ENCODE peak calls at places on chromosomes 12 and 14, in six cellular contexts. One of them, this sample, is unnamed.

GRCh38 chr12:25322351-25322750 is 71.6 kb upstream of the KRAS start:
- DNase-seq in GM23338: no peak
- DNase-seq in AG09309: no peak
- DNase-seq in CD8-positive, alpha-beta T cell: no peak
- DNase-seq in tibial nerve: no peak
- DNase-seq in fibroblast of pulmonary artery: no peak
- DNase-seq in this sample: no peak

GRCh38 chr12:65616022-65616421 is 208.3 kb upstream of the HMGA2 start:
- DNase-seq in GM23338: no peak
- DNase-seq in tibial nerve: no peak
- DNase-seq in fibroblast of pulmonary artery: no peak
- DNase-seq in CD8-positive, alpha-beta T cell: no peak
- DNase-seq in AG09309: no peak
- DNase-seq in this sample: no peak

GRCh38 chr12:49012739-49013138 is 5.8 kb downstream of the PRKAG1 start:
- DNase-seq in GM23338: no peak
- DNase-seq in CD8-positive, alpha-beta T cell: no peak
- DNase-seq in tibial nerve: no peak
- DNase-seq in fibroblast of pulmonary artery: no peak
- DNase-seq in AG09309: no peak
- DNase-seq in this sample: no peak

GRCh38 chr12:21940549-21940948 is 677 bp downstream of the ABCC9 start:
- DNase-seq in CD8-positive, alpha-beta T cell: no peak
- DNase-seq in tibial nerve: no peak
- DNase-seq in AG09309: no peak
- DNase-seq in fibroblast of pulmonary artery: no peak
- DNase-seq in GM23338: peak
- DNase-seq in this sample: no peak

GRCh38 chr12:118190266-118190665 is 54.3 kb downstream of the PEBP1 start:
- DNase-seq in CD8-positive, alpha-beta T cell: no peak
- DNase-seq in fibroblast of pulmonary artery: peak
- DNase-seq in GM23338: peak
- DNase-seq in AG09309: no peak
- DNase-seq in tibial nerve: no peak
- DNase-seq in this sample: no peak

GRCh38 chr12:124747426-124748161 is 116.1 kb downstream of the SCARB1 start:
- DNase-seq in AG09309: peak
- DNase-seq in fibroblast of pulmonary artery: peak
- DNase-seq in CD8-positive, alpha-beta T cell: no peak
- DNase-seq in tibial nerve: no peak
- DNase-seq in GM23338: no peak
- DNase-seq in this sample: peak

GRCh38 chr14:21711360-21711961 is 37.8 kb upstream of the OR4E1 start:
- DNase-seq in AG09309: no peak
- DNase-seq in fibroblast of pulmonary artery: peak
- DNase-seq in GM23338: peak
- DNase-seq in tibial nerve: no peak
- DNase-seq in CD8-positive, alpha-beta T cell: peak
- DNase-seq in this sample: peak

GRCh38 chr12:98863167-98863566 is 218.1 kb downstream of the APAF1 start:
- DNase-seq in fibroblast of pulmonary artery: no peak
- DNase-seq in tibial nerve: no peak
- DNase-seq in AG09309: no peak
- DNase-seq in CD8-positive, alpha-beta T cell: no peak
- DNase-seq in GM23338: peak
- DNase-seq in this sample: no peak

GRCh38 chr12:87756111-87756510 is 273.1 kb downstream of the C12orf50 start:
- DNase-seq in GM23338: no peak
- DNase-seq in AG09309: peak
- DNase-seq in CD8-positive, alpha-beta T cell: no peak
- DNase-seq in tibial nerve: no peak
- DNase-seq in fibroblast of pulmonary artery: peak
- DNase-seq in this sample: peak

GRCh38 chr14:96096639-96097610 is 57.8 kb downstream of the C14orf132 start:
- DNase-seq in CD8-positive, alpha-beta T cell: no peak
- DNase-seq in AG09309: no peak
- DNase-seq in tibial nerve: no peak
- DNase-seq in GM23338: no peak
- DNase-seq in fibroblast of pulmonary artery: no peak
- DNase-seq in this sample: no peak

GRCh38 chr12:108828774-108829173 is 28.6 kb downstream of the SSH1 start:
- DNase-seq in tibial nerve: no peak
- DNase-seq in AG09309: peak
- DNase-seq in fibroblast of pulmonary artery: peak
- DNase-seq in CD8-positive, alpha-beta T cell: no peak
- DNase-seq in GM23338: no peak
- DNase-seq in this sample: no peak

GRCh38 chr14:64187331-64187730 is 106.8 kb downstream of the ESR2 start:
- DNase-seq in AG09309: no peak
- DNase-seq in fibroblast of pulmonary artery: no peak
- DNase-seq in CD8-positive, alpha-beta T cell: no peak
- DNase-seq in GM23338: no peak
- DNase-seq in tibial nerve: no peak
- DNase-seq in this sample: no peak

GRCh38 chr14:100407376-100408102 is 84.4 kb downstream of the SLC25A47 start:
- DNase-seq in tibial nerve: no peak
- DNase-seq in CD8-positive, alpha-beta T cell: no peak
- DNase-seq in fibroblast of pulmonary artery: no peak
- DNase-seq in AG09309: no peak
- DNase-seq in GM23338: no peak
- DNase-seq in this sample: no peak

GRCh38 chr12:29710104-29710503 is 73.6 kb downstream of the TMTC1 start:
- DNase-seq in CD8-positive, alpha-beta T cell: no peak
- DNase-seq in fibroblast of pulmonary artery: peak
- DNase-seq in GM23338: peak
- DNase-seq in AG09309: no peak
- DNase-seq in tibial nerve: no peak
- DNase-seq in this sample: no peak

GRCh38 chr14:54727929-54728328 is 161.0 kb downstream of the SAMD4A start:
- DNase-seq in AG09309: no peak
- DNase-seq in GM23338: no peak
- DNase-seq in tibial nerve: no peak
- DNase-seq in fibroblast of pulmonary artery: no peak
- DNase-seq in CD8-positive, alpha-beta T cell: no peak
- DNase-seq in this sample: no peak

GRCh38 chr14:105529506-105530445 is 3.4 kb downstream of the TMEM121 start:
- DNase-seq in tibial nerve: no peak
- DNase-seq in fibroblast of pulmonary artery: no peak
- DNase-seq in GM23338: peak
- DNase-seq in AG09309: no peak
- DNase-seq in CD8-positive, alpha-beta T cell: no peak
- DNase-seq in this sample: no peak

GRCh38 chr14:76546426-76547221 is 170.7 kb downstream of the ESRRB start:
- DNase-seq in fibroblast of pulmonary artery: no peak
- DNase-seq in tibial nerve: no peak
- DNase-seq in CD8-positive, alpha-beta T cell: no peak
- DNase-seq in AG09309: no peak
- DNase-seq in GM23338: peak
- DNase-seq in this sample: no peak

GRCh38 chr12:94660436-94660835 is 10.1 kb upstream of the TMCC3 start:
- DNase-seq in tibial nerve: no peak
- DNase-seq in fibroblast of pulmonary artery: no peak
- DNase-seq in AG09309: no peak
- DNase-seq in CD8-positive, alpha-beta T cell: no peak
- DNase-seq in GM23338: no peak
- DNase-seq in this sample: no peak

GRCh38 chr12:75471928-75472865 is 8.4 kb upstream of the GLIPR1 start:
- DNase-seq in fibroblast of pulmonary artery: no peak
- DNase-seq in AG09309: no peak
- DNase-seq in tibial nerve: no peak
- DNase-seq in CD8-positive, alpha-beta T cell: no peak
- DNase-seq in GM23338: no peak
- DNase-seq in this sample: no peak

GRCh38 chr12:114690267-114691135 is 6.5 kb upstream of the TBX3 start:
- DNase-seq in AG09309: no peak
- DNase-seq in GM23338: peak
- DNase-seq in CD8-positive, alpha-beta T cell: no peak
- DNase-seq in tibial nerve: no peak
- DNase-seq in fibroblast of pulmonary artery: no peak
- DNase-seq in this sample: no peak

GRCh38 chr12:124387510-124387855 is 92.6 kb downstream of the RFLNA start:
- DNase-seq in GM23338: no peak
- DNase-seq in fibroblast of pulmonary artery: no peak
- DNase-seq in tibial nerve: no peak
- DNase-seq in AG09309: no peak
- DNase-seq in CD8-positive, alpha-beta T cell: no peak
- DNase-seq in this sample: no peak

GRCh38 chr12:123854918-123855317 is 92.8 kb downstream of the DNAH10 start:
- DNase-seq in GM23338: peak
- DNase-seq in CD8-positive, alpha-beta T cell: no peak
- DNase-seq in AG09309: no peak
- DNase-seq in fibroblast of pulmonary artery: no peak
- DNase-seq in tibial nerve: no peak
- DNase-seq in this sample: no peak

GRCh38 chr12:452667-453210 is 7.0 kb upstream of the B4GALNT3 start:
- DNase-seq in tibial nerve: no peak
- DNase-seq in GM23338: no peak
- DNase-seq in AG09309: no peak
- DNase-seq in fibroblast of pulmonary artery: no peak
- DNase-seq in CD8-positive, alpha-beta T cell: peak
- DNase-seq in this sample: no peak

GRCh38 chr12:66130267-66131066 is at the start of gene LLPH:
- DNase-seq in GM23338: peak
- DNase-seq in AG09309: peak
- DNase-seq in tibial nerve: peak
- DNase-seq in fibroblast of pulmonary artery: peak
- DNase-seq in CD8-positive, alpha-beta T cell: peak
- DNase-seq in this sample: peak

GRCh38 chr12:125861299-125862281 is 796.4 kb downstream of the AACS start:
- DNase-seq in GM23338: peak
- DNase-seq in CD8-positive, alpha-beta T cell: no peak
- DNase-seq in tibial nerve: peak
- DNase-seq in fibroblast of pulmonary artery: no peak
- DNase-seq in AG09309: no peak
- DNase-seq in this sample: no peak

GRCh38 chr12:53173085-53173715 is 7.3 kb upstream of the ZNF740 start:
- DNase-seq in GM23338: no peak
- DNase-seq in fibroblast of pulmonary artery: no peak
- DNase-seq in CD8-positive, alpha-beta T cell: no peak
- DNase-seq in AG09309: no peak
- DNase-seq in tibial nerve: no peak
- DNase-seq in this sample: no peak

GRCh38 chr14:96167224-96168148 is 37.2 kb upstream of the BDKRB2 start:
- DNase-seq in tibial nerve: no peak
- DNase-seq in CD8-positive, alpha-beta T cell: no peak
- DNase-seq in AG09309: peak
- DNase-seq in fibroblast of pulmonary artery: peak
- DNase-seq in GM23338: no peak
- DNase-seq in this sample: no peak

DNA sequence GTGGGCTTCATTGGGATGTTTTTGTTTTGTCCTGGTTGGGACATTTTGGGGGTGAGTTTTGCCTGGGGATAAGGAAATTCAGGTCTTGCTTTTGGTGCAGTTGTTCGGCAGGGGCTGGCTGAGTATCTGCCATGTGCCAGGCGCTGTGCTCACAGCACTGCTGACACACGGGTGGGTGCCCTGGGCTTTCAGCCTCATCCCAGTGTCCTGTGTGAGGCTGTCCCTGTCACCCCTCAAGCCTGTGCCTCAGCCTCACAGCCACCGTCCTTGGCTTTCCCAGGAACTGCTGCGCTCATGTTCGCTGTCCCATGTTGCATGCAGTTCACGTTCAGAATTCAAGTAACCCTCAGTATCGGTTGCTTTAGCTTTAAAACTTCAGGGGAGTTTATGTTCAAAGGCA is 24.9 kb downstream of the XRCC3 start:
- DNase-seq in fibroblast of pulmonary artery: no peak
- DNase-seq in tibial nerve: no peak
- DNase-seq in GM23338: no peak
- DNase-seq in AG09309: no peak
- DNase-seq in CD8-positive, alpha-beta T cell: no peak
- DNase-seq in this sample: no peak
- H3K4me3 ChIP-seq in fibroblast of pulmonary artery: no peak
- H3K4me3 ChIP-seq in tibial nerve: no peak
- H3K4me3 ChIP-seq in GM23338: no peak
- H3K4me3 ChIP-seq in AG09309: no peak
- H3K4me3 ChIP-seq in CD8-positive, alpha-beta T cell: no peak
- H3K4me3 ChIP-seq in this sample: no peak

DNA sequence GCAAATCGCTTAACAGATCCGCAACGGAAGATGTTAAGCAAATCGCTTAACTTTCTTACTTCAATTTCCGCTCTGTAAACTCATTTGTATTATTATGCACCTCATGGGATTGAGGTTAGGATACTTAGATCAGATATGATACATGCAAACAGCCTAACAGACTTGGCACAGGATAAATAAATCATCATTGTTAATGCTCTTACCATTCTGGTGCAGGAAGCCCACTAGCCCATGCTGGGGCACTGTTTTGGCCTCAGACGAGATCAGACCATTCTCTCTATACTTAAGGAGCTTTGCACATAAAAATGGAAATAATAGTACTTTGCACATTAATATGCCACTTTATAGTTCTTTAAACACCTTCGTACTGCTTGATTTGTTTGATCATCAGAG is 445 bp downstream of the NCAPD2 start:
- DNase-seq in fibroblast of pulmonary artery: no peak
- DNase-seq in GM23338: peak
- DNase-seq in AG09309: no peak
- DNase-seq in CD8-positive, alpha-beta T cell: no peak
- DNase-seq in tibial nerve: no peak
- DNase-seq in this sample: no peak
- TF ChIP-seq CTCF in fibroblast of pulmonary artery: peak
- TF ChIP-seq CTCF in GM23338: peak
- TF ChIP-seq CTCF in AG09309: no peak
- TF ChIP-seq CTCF in CD8-positive, alpha-beta T cell: no peak
- TF ChIP-seq CTCF in tibial nerve: no peak
- TF ChIP-seq CTCF in this sample: peak

GRCh38 chr12:3905664-3906063 is 32.5 kb upstream of the PARP11 start:
- DNase-seq in fibroblast of pulmonary artery: no peak
- DNase-seq in CD8-positive, alpha-beta T cell: no peak
- DNase-seq in AG09309: no peak
- DNase-seq in tibial nerve: no peak
- DNase-seq in GM23338: no peak
- DNase-seq in this sample: no peak
- H3K4me3 ChIP-seq in fibroblast of pulmonary artery: no peak
- H3K4me3 ChIP-seq in CD8-positive, alpha-beta T cell: peak
- H3K4me3 ChIP-seq in AG09309: no peak
- H3K4me3 ChIP-seq in tibial nerve: no peak
- H3K4me3 ChIP-seq in GM23338: no peak
- H3K4me3 ChIP-seq in this sample: no peak

GRCh38 chr12:93047118-93047517 is 118.0 kb upstream of the EEA1 start:
- DNase-seq in fibroblast of pulmonary artery: no peak
- DNase-seq in tibial nerve: no peak
- DNase-seq in AG09309: no peak
- DNase-seq in GM23338: no peak
- DNase-seq in CD8-positive, alpha-beta T cell: no peak
- DNase-seq in this sample: no peak
- TF ChIP-seq CTCF in fibroblast of pulmonary artery: no peak
- TF ChIP-seq CTCF in tibial nerve: no peak
- TF ChIP-seq CTCF in AG09309: no peak
- TF ChIP-seq CTCF in GM23338: no peak
- TF ChIP-seq CTCF in CD8-positive, alpha-beta T cell: no peak
- TF ChIP-seq CTCF in this sample: no peak